ENCODE peak calls at places on chromosomes 2 and 18, in eight cellular contexts. One of them, this sample, is unnamed.

GRCh38 chr2:50433635-50434034 is 598.3 kb downstream of the NRXN1 start:
- DNase-seq in stimulated activated effector memory CD8-positive, alpha-beta T cell treated with anti-CD3 and anti-CD28 coated beads, Interleukin-12 subunit alpha, Interleukin-12 subunit beta, amount 100 ng/mL, for 72 hours: no peak
- DNase-seq in HFF-Myc: no peak
- DNase-seq in effector memory CD8-positive, alpha-beta T cell: no peak
- DNase-seq in lung microvascular endothelial cell: no peak
- DNase-seq in HS-5: no peak
- DNase-seq in C1 segment of cervical spinal cord: no peak
- DNase-seq in activated T-cell treated with anti-CD3 and anti-CD28 coated beads, Interleukin-2, amount 50 U/mL, for 1 hour: no peak
- DNase-seq in this sample: no peak

GRCh38 chr2:234133004-234133403 is 82.5 kb downstream of the SPP2 start:
- DNase-seq in stimulated activated effector memory CD8-positive, alpha-beta T cell treated with anti-CD3 and anti-CD28 coated beads, Interleukin-12 subunit alpha, Interleukin-12 subunit beta, amount 100 ng/mL, for 72 hours: no peak
- DNase-seq in HFF-Myc: peak
- DNase-seq in effector memory CD8-positive, alpha-beta T cell: no peak
- DNase-seq in lung microvascular endothelial cell: no peak
- DNase-seq in HS-5: peak
- DNase-seq in C1 segment of cervical spinal cord: no peak
- DNase-seq in activated T-cell treated with anti-CD3 and anti-CD28 coated beads, Interleukin-2, amount 50 U/mL, for 1 hour: no peak
- DNase-seq in this sample: no peak

GRCh38 chr18:26415041-26415440 is 133.3 kb downstream of the KCTD1 start:
- DNase-seq in stimulated activated effector memory CD8-positive, alpha-beta T cell treated with anti-CD3 and anti-CD28 coated beads, Interleukin-12 subunit alpha, Interleukin-12 subunit beta, amount 100 ng/mL, for 72 hours: no peak
- DNase-seq in HFF-Myc: no peak
- DNase-seq in effector memory CD8-positive, alpha-beta T cell: no peak
- DNase-seq in lung microvascular endothelial cell: no peak
- DNase-seq in HS-5: no peak
- DNase-seq in C1 segment of cervical spinal cord: no peak
- DNase-seq in activated T-cell treated with anti-CD3 and anti-CD28 coated beads, Interleukin-2, amount 50 U/mL, for 1 hour: no peak
- DNase-seq in this sample: no peak

GRCh38 chr18:3071676-3072075 is 58.7 kb upstream of the LPIN2 start:
- DNase-seq in stimulated activated effector memory CD8-positive, alpha-beta T cell treated with anti-CD3 and anti-CD28 coated beads, Interleukin-12 subunit alpha, Interleukin-12 subunit beta, amount 100 ng/mL, for 72 hours: no peak
- DNase-seq in HFF-Myc: no peak
- DNase-seq in effector memory CD8-positive, alpha-beta T cell: no peak
- DNase-seq in lung microvascular endothelial cell: no peak
- DNase-seq in HS-5: no peak
- DNase-seq in C1 segment of cervical spinal cord: no peak
- DNase-seq in activated T-cell treated with anti-CD3 and anti-CD28 coated beads, Interleukin-2, amount 50 U/mL, for 1 hour: no peak
- DNase-seq in this sample: no peak

GRCh38 chr2:85326406-85326945 is 1.3 kb downstream of the TGOLN2 start:
- DNase-seq in stimulated activated effector memory CD8-positive, alpha-beta T cell treated with anti-CD3 and anti-CD28 coated beads, Interleukin-12 subunit alpha, Interleukin-12 subunit beta, amount 100 ng/mL, for 72 hours: peak
- DNase-seq in HFF-Myc: no peak
- DNase-seq in effector memory CD8-positive, alpha-beta T cell: peak
- DNase-seq in lung microvascular endothelial cell: peak
- DNase-seq in HS-5: no peak
- DNase-seq in C1 segment of cervical spinal cord: no peak
- DNase-seq in activated T-cell treated with anti-CD3 and anti-CD28 coated beads, Interleukin-2, amount 50 U/mL, for 1 hour: peak
- DNase-seq in this sample: no peak

GRCh38 chr2:120991401-120991800 is 255.7 kb downstream of the GLI2 start:
- DNase-seq in stimulated activated effector memory CD8-positive, alpha-beta T cell treated with anti-CD3 and anti-CD28 coated beads, Interleukin-12 subunit alpha, Interleukin-12 subunit beta, amount 100 ng/mL, for 72 hours: no peak
- DNase-seq in HFF-Myc: no peak
- DNase-seq in effector memory CD8-positive, alpha-beta T cell: no peak
- DNase-seq in lung microvascular endothelial cell: no peak
- DNase-seq in HS-5: no peak
- DNase-seq in C1 segment of cervical spinal cord: no peak
- DNase-seq in activated T-cell treated with anti-CD3 and anti-CD28 coated beads, Interleukin-2, amount 50 U/mL, for 1 hour: no peak
- DNase-seq in this sample: no peak

GRCh38 chr2:214395040-214395439 is 15.8 kb upstream of the VWC2L start:
- DNase-seq in stimulated activated effector memory CD8-positive, alpha-beta T cell treated with anti-CD3 and anti-CD28 coated beads, Interleukin-12 subunit alpha, Interleukin-12 subunit beta, amount 100 ng/mL, for 72 hours: no peak
- DNase-seq in HFF-Myc: no peak
- DNase-seq in effector memory CD8-positive, alpha-beta T cell: no peak
- DNase-seq in lung microvascular endothelial cell: no peak
- DNase-seq in HS-5: no peak
- DNase-seq in C1 segment of cervical spinal cord: no peak
- DNase-seq in activated T-cell treated with anti-CD3 and anti-CD28 coated beads, Interleukin-2, amount 50 U/mL, for 1 hour: no peak
- DNase-seq in this sample: no peak

GRCh38 chr2:216539791-216540241 is 41.2 kb downstream of the RPL37A start:
- DNase-seq in stimulated activated effector memory CD8-positive, alpha-beta T cell treated with anti-CD3 and anti-CD28 coated beads, Interleukin-12 subunit alpha, Interleukin-12 subunit beta, amount 100 ng/mL, for 72 hours: no peak
- DNase-seq in HFF-Myc: peak
- DNase-seq in effector memory CD8-positive, alpha-beta T cell: no peak
- DNase-seq in lung microvascular endothelial cell: peak
- DNase-seq in HS-5: no peak
- DNase-seq in C1 segment of cervical spinal cord: no peak
- DNase-seq in activated T-cell treated with anti-CD3 and anti-CD28 coated beads, Interleukin-2, amount 50 U/mL, for 1 hour: no peak
- DNase-seq in this sample: no peak

GRCh38 chr2:232420463-232421188 is 14.0 kb downstream of the ALPG start:
- DNase-seq in stimulated activated effector memory CD8-positive, alpha-beta T cell treated with anti-CD3 and anti-CD28 coated beads, Interleukin-12 subunit alpha, Interleukin-12 subunit beta, amount 100 ng/mL, for 72 hours: no peak
- DNase-seq in HFF-Myc: no peak
- DNase-seq in effector memory CD8-positive, alpha-beta T cell: no peak
- DNase-seq in lung microvascular endothelial cell: no peak
- DNase-seq in HS-5: no peak
- DNase-seq in C1 segment of cervical spinal cord: no peak
- DNase-seq in activated T-cell treated with anti-CD3 and anti-CD28 coated beads, Interleukin-2, amount 50 U/mL, for 1 hour: peak
- DNase-seq in this sample: no peak

GRCh38 chr18:12828116-12829051 is 55.7 kb downstream of the PTPN2 start:
- DNase-seq in stimulated activated effector memory CD8-positive, alpha-beta T cell treated with anti-CD3 and anti-CD28 coated beads, Interleukin-12 subunit alpha, Interleukin-12 subunit beta, amount 100 ng/mL, for 72 hours: no peak
- DNase-seq in HFF-Myc: no peak
- DNase-seq in effector memory CD8-positive, alpha-beta T cell: no peak
- DNase-seq in lung microvascular endothelial cell: peak
- DNase-seq in HS-5: peak
- DNase-seq in C1 segment of cervical spinal cord: no peak
- DNase-seq in activated T-cell treated with anti-CD3 and anti-CD28 coated beads, Interleukin-2, amount 50 U/mL, for 1 hour: no peak
- DNase-seq in this sample: no peak

GRCh38 chr2:175815537-175815936 is 186.5 kb downstream of the LNPK start:
- DNase-seq in stimulated activated effector memory CD8-positive, alpha-beta T cell treated with anti-CD3 and anti-CD28 coated beads, Interleukin-12 subunit alpha, Interleukin-12 subunit beta, amount 100 ng/mL, for 72 hours: no peak
- DNase-seq in HFF-Myc: no peak
- DNase-seq in effector memory CD8-positive, alpha-beta T cell: no peak
- DNase-seq in lung microvascular endothelial cell: no peak
- DNase-seq in HS-5: peak
- DNase-seq in C1 segment of cervical spinal cord: no peak
- DNase-seq in activated T-cell treated with anti-CD3 and anti-CD28 coated beads, Interleukin-2, amount 50 U/mL, for 1 hour: no peak
- DNase-seq in this sample: no peak

GRCh38 chr2:9143264-9143815 is 63.3 kb upstream of the ASAP2 start:
- DNase-seq in stimulated activated effector memory CD8-positive, alpha-beta T cell treated with anti-CD3 and anti-CD28 coated beads, Interleukin-12 subunit alpha, Interleukin-12 subunit beta, amount 100 ng/mL, for 72 hours: no peak
- DNase-seq in HFF-Myc: no peak
- DNase-seq in effector memory CD8-positive, alpha-beta T cell: no peak
- DNase-seq in lung microvascular endothelial cell: no peak
- DNase-seq in HS-5: no peak
- DNase-seq in C1 segment of cervical spinal cord: no peak
- DNase-seq in activated T-cell treated with anti-CD3 and anti-CD28 coated beads, Interleukin-2, amount 50 U/mL, for 1 hour: no peak
- DNase-seq in this sample: no peak

GRCh38 chr2:238174701-238175100 is 15.9 kb downstream of the ERFE start:
- DNase-seq in stimulated activated effector memory CD8-positive, alpha-beta T cell treated with anti-CD3 and anti-CD28 coated beads, Interleukin-12 subunit alpha, Interleukin-12 subunit beta, amount 100 ng/mL, for 72 hours: no peak
- DNase-seq in HFF-Myc: no peak
- DNase-seq in effector memory CD8-positive, alpha-beta T cell: no peak
- DNase-seq in lung microvascular endothelial cell: no peak
- DNase-seq in HS-5: no peak
- DNase-seq in C1 segment of cervical spinal cord: no peak
- DNase-seq in activated T-cell treated with anti-CD3 and anti-CD28 coated beads, Interleukin-2, amount 50 U/mL, for 1 hour: no peak
- DNase-seq in this sample: no peak

GRCh38 chr2:32591669-32592463 is 36.0 kb upstream of the TTC27 start:
- DNase-seq in stimulated activated effector memory CD8-positive, alpha-beta T cell treated with anti-CD3 and anti-CD28 coated beads, Interleukin-12 subunit alpha, Interleukin-12 subunit beta, amount 100 ng/mL, for 72 hours: no peak
- DNase-seq in HFF-Myc: no peak
- DNase-seq in effector memory CD8-positive, alpha-beta T cell: no peak
- DNase-seq in lung microvascular endothelial cell: peak
- DNase-seq in HS-5: no peak
- DNase-seq in C1 segment of cervical spinal cord: no peak
- DNase-seq in activated T-cell treated with anti-CD3 and anti-CD28 coated beads, Interleukin-2, amount 50 U/mL, for 1 hour: no peak
- DNase-seq in this sample: no peak

GRCh38 chr2:38671946-38672345 is 6.0 kb downstream of the GALM start:
- DNase-seq in stimulated activated effector memory CD8-positive, alpha-beta T cell treated with anti-CD3 and anti-CD28 coated beads, Interleukin-12 subunit alpha, Interleukin-12 subunit beta, amount 100 ng/mL, for 72 hours: no peak
- DNase-seq in HFF-Myc: no peak
- DNase-seq in effector memory CD8-positive, alpha-beta T cell: no peak
- DNase-seq in lung microvascular endothelial cell: no peak
- DNase-seq in HS-5: no peak
- DNase-seq in C1 segment of cervical spinal cord: no peak
- DNase-seq in activated T-cell treated with anti-CD3 and anti-CD28 coated beads, Interleukin-2, amount 50 U/mL, for 1 hour: no peak
- DNase-seq in this sample: no peak

GRCh38 chr2:231673348-231673770 is 35.0 kb upstream of the PTMA start:
- DNase-seq in stimulated activated effector memory CD8-positive, alpha-beta T cell treated with anti-CD3 and anti-CD28 coated beads, Interleukin-12 subunit alpha, Interleukin-12 subunit beta, amount 100 ng/mL, for 72 hours: no peak
- DNase-seq in HFF-Myc: no peak
- DNase-seq in effector memory CD8-positive, alpha-beta T cell: no peak
- DNase-seq in lung microvascular endothelial cell: peak
- DNase-seq in HS-5: no peak
- DNase-seq in C1 segment of cervical spinal cord: no peak
- DNase-seq in activated T-cell treated with anti-CD3 and anti-CD28 coated beads, Interleukin-2, amount 50 U/mL, for 1 hour: no peak
- DNase-seq in this sample: no peak

GRCh38 chr2:61597300-61598289 is 59.4 kb upstream of the XPO1 start:
- DNase-seq in stimulated activated effector memory CD8-positive, alpha-beta T cell treated with anti-CD3 and anti-CD28 coated beads, Interleukin-12 subunit alpha, Interleukin-12 subunit beta, amount 100 ng/mL, for 72 hours: no peak
- DNase-seq in HFF-Myc: no peak
- DNase-seq in effector memory CD8-positive, alpha-beta T cell: no peak
- DNase-seq in lung microvascular endothelial cell: no peak
- DNase-seq in HS-5: no peak
- DNase-seq in C1 segment of cervical spinal cord: no peak
- DNase-seq in activated T-cell treated with anti-CD3 and anti-CD28 coated beads, Interleukin-2, amount 50 U/mL, for 1 hour: no peak
- DNase-seq in this sample: no peak